ENCODE peak calls at places on chromosomes 7 and 10, in six cellular contexts. R is Panc1, O is pancreas, H is astrocyte of the spinal cord, X is colonic mucosa, K is IMR-90. N is an unnamed sample.

GRCh38 chr7:122488241-122488640 is 183.7 kb upstream of the FEZF1 start:
- DNase-seq in R (no peak), O (no peak), H (no peak), X (no peak), K (no peak), N (no peak)

GRCh38 chr10:79348640-79348988 is 1.3 kb downstream of the PPIF start:
- DNase-seq in R (no peak), O (peak), H (no peak), X (no peak), K (no peak), N (no peak)

GRCh38 chr7:138299046-138299445 is 161.0 kb upstream of the TRIM24 start:
- DNase-seq in R (no peak), O (no peak), H (no peak), X (no peak), K (no peak), N (no peak)

GRCh38 chr7:34523233-34523918 is 134.6 kb upstream of the NPSR1 start:
- DNase-seq in R (no peak), O (no peak), H (peak), X (no peak), K (no peak), N (no peak)

GRCh38 chr7:16982640-16983103 is 100.9 kb upstream of the AGR3 start:
- DNase-seq in R (no peak), O (no peak), H (peak), X (no peak), K (peak), N (no peak)

GRCh38 chr7:129843365-129843898 is 109.3 kb downstream of the UBE2H start:
- DNase-seq in R (no peak), O (no peak), H (peak), X (no peak), K (no peak), N (no peak)

GRCh38 chr7:98107313-98107691 is 640 bp downstream of the LMTK2 start:
- DNase-seq in R (no peak), O (no peak), H (no peak), X (no peak), K (no peak), N (peak)

GRCh38 chr7:96075510-96076349 is 246.2 kb downstream of the SLC25A13 start:
- DNase-seq in R (no peak), O (peak), H (peak), X (peak), K (peak), N (peak)

GRCh38 chr7:46586406-46586805 is 665.3 kb upstream of the IGFBP3 start:
- DNase-seq in R (no peak), O (no peak), H (no peak), X (no peak), K (peak), N (no peak)

GRCh38 chr10:130394832-130395231 is 258.6 kb downstream of the GLRX3 start:
- DNase-seq in R (no peak), O (no peak), H (no peak), X (no peak), K (no peak), N (peak)

GRCh38 chr10:48625013-48625412 is 20.1 kb upstream of the ARHGAP22 start:
- DNase-seq in R (no peak), O (no peak), H (peak), X (no peak), K (peak), N (no peak)

GRCh38 chr10:91552706-91553105 is 80.2 kb downstream of the PPP1R3C start:
- DNase-seq in R (peak), O (peak), H (no peak), X (no peak), K (peak), N (peak)

GRCh38 chr7:4613855-4614548 is 68.1 kb upstream of the FOXK1 start:
- DNase-seq in R (no peak), O (no peak), H (peak), X (no peak), K (peak), N (no peak)

GRCh38 chr10:121027390-121027789 is 176.2 kb downstream of the WDR11 start:
- DNase-seq in R (no peak), O (no peak), H (no peak), X (no peak), K (no peak), N (no peak)

GRCh38 chr7:152527610-152528032 is 91.8 kb upstream of the KMT2C start:
- DNase-seq in R (no peak), O (no peak), H (no peak), X (no peak), K (no peak), N (no peak)

GRCh38 chr10:59382831-59383295 is 20.5 kb upstream of the FAM13C start:
- DNase-seq in R (no peak), O (no peak), H (peak), X (no peak), K (peak), N (no peak)

GRCh38 chr10:12221323-12222298 is 25.6 kb downstream of the CDC123 start:
- DNase-seq in R (no peak), O (no peak), H (peak), X (no peak), K (peak), N (no peak)

GRCh38 chr10:6603142-6604125 is 23.4 kb upstream of the PRKCQ start:
- DNase-seq in R (no peak), O (no peak), H (no peak), X (no peak), K (no peak), N (no peak)

GRCh38 chr10:33963656-33964175 is 629.2 kb upstream of the NRP1 start:
- DNase-seq in R (no peak), O (no peak), H (no peak), X (no peak), K (peak), N (no peak)

GRCh38 chr7:130732980-130733865 is 784 bp downstream of the KLF14 start:
- DNase-seq in R (no peak), O (peak), H (no peak), X (peak), K (peak), N (peak)

GRCh38 chr10:84565881-84566280 is 237.5 kb downstream of the CCSER2 start:
- DNase-seq in R (no peak), O (no peak), H (no peak), X (peak), K (no peak), N (no peak)

GRCh38 chr10:23338155-23338828 is 6.3 kb downstream of the C10orf67 start:
- DNase-seq in R (no peak), O (peak), H (no peak), X (no peak), K (peak), N (no peak)

GRCh38 chr7:84524714-84525694 is 330.4 kb upstream of the SEMA3A start:
- DNase-seq in R (no peak), O (no peak), H (peak), X (no peak), K (peak), N (no peak)

GRCh38 chr10:77392236-77392721 is 245.3 kb downstream of the KCNMA1 start:
- DNase-seq in R (no peak), O (no peak), H (peak), X (no peak), K (peak), N (no peak)

GRCh38 chr7:116500071-116500853 is 724 bp downstream of the CAV2 start:
- DNase-seq in R (no peak), O (no peak), H (peak), X (peak), K (peak), N (peak)

GRCh38 chr10:11173062-11173461 is 155.4 kb downstream of the CELF2 start:
- DNase-seq in R (no peak), O (no peak), H (no peak), X (no peak), K (no peak), N (no peak)

GRCh38 chr7:127798769-127799372 is 146.9 kb downstream of the SND1 start:
- DNase-seq in R (no peak), O (no peak), H (no peak), X (no peak), K (no peak), N (no peak)

GRCh38 chr10:6912424-6912823 is 332.3 kb upstream of the PRKCQ start:
- DNase-seq in R (no peak), O (no peak), H (no peak), X (no peak), K (peak), N (no peak)

GRCh38 chr7:44131173-44132009 is 8.0 kb upstream of the POLD2 start:
- DNase-seq in R (no peak), O (no peak), H (no peak), X (no peak), K (no peak), N (no peak)

GRCh38 chr10:29377333-29377961 is 88.6 kb downstream of the LYZL1 start:
- DNase-seq in R (no peak), O (no peak), H (peak), X (no peak), K (peak), N (no peak)

DNA sequence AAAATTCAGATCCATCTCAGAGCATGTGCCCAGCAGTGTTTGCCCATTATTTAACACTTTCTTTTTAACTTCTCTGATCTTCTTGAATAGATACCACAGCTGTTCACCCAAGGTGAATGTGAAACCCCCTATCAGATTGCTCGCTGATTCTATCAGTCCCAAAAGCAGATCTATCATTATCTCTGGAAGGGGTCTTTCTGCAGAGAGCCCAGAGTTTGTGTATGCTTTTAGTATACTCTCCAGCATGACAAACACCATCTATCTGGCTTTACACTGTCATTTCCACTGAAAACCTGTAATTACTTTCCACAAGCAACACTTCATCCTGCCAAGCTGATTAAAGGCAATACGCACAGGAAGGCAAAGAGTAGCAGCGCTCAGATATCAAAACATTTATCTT is 168.2 kb downstream of the CACNA2D1 start:
- DNase-seq in R (no peak), O (no peak), H (no peak), X (no peak), K (no peak), N (no peak)
- TF ChIP-seq CTCF in R (no peak), O (no peak), H (no peak), X (no peak), K (no peak), N (no peak)

GRCh38 chr7:90244565-90244908 is 437 bp upstream of the CFAP69 start:
- DNase-seq in R (peak), O (no peak), H (no peak), X (no peak), K (no peak), N (no peak)

GRCh38 chr7:90242369-90243168 is 2.4 kb upstream of the CFAP69 start:
- DNase-seq in R (no peak), O (no peak), H (no peak), X (no peak), K (no peak), N (no peak)

GRCh38 chr7:90248706-90249105 is 3.7 kb downstream of the CFAP69 start:
- DNase-seq in R (no peak), O (no peak), H (no peak), X (no peak), K (no peak), N (no peak)

GRCh38 chr7:90246184-90246583 is 1.2 kb downstream of the CFAP69 start:
- DNase-seq in R (no peak), O (no peak), H (peak), X (no peak), K (peak), N (no peak)

DNA sequence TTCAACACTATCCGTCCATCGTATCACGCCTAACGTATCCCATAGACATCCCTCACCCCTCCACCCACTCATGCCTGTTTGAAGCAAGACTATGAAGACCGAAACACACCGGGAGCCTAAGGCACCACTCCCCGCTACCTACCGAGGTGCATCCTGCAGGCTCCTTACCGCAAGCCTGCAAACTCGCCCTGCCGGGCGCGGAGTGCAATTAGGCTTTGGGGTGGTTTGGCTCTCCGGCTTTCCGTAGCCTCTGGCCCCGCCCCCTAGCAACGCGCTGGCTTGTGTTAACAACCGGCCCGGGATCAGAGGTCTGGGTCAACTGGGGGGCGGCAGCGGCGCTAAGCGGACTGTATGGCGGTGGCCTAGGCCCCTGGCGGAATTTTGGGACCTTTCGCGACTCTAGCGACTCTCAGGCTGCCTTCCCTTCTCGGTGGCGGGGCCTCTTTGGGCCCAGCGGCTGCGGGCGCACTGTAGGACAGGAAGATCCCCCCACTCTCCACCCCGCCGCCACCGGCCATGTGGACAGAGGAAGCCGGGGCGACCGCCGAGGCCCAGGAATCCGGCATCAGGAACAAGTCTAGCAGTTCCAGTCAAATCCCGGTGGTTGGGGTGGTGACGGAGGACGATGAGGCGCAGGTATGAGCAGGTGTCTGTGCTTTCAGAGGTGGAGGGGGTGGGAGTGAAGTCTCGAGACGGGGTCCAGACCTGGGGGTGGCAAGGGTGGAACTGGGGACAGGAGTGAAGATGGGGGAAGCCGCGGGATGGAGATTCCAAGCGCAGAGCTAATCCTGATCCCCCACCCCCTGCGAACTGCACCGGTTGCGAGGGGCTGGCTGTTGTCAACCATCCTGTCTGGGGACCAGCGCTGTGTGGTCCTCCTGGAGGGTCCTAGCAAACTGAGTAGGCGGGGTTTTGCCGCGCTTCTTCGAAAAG is at the start of gene CFAP69:
- DNase-seq in R (peak), O (peak), H (peak), X (peak), K (peak), N (peak)
- TF ChIP-seq CTCF in R (no peak), O (no peak), H (peak), X (no peak), K (peak), N (peak)

GRCh38 chr10:50369931-50370330 is 118.6 kb upstream of the ASAH2 start:
- DNase-seq in R (no peak), O (no peak), H (no peak), X (no peak), K (peak), N (no peak)

GRCh38 chr10:50362547-50363125 is 111.3 kb upstream of the ASAH2 start:
- DNase-seq in R (no peak), O (no peak), H (no peak), X (no peak), K (peak), N (no peak)

GRCh38 chr10:50361946-50362345 is 110.6 kb upstream of the ASAH2 start:
- DNase-seq in R (no peak), O (no peak), H (no peak), X (no peak), K (no peak), N (no peak)

GRCh38 chr10:50367732-50368131 is 116.4 kb upstream of the ASAH2 start:
- DNase-seq in R (no peak), O (no peak), H (peak), X (peak), K (peak), N (no peak)
- TF ChIP-seq CTCF in R (peak), O (no peak), H (peak), X (no peak), K (peak), N (peak)

DNA sequence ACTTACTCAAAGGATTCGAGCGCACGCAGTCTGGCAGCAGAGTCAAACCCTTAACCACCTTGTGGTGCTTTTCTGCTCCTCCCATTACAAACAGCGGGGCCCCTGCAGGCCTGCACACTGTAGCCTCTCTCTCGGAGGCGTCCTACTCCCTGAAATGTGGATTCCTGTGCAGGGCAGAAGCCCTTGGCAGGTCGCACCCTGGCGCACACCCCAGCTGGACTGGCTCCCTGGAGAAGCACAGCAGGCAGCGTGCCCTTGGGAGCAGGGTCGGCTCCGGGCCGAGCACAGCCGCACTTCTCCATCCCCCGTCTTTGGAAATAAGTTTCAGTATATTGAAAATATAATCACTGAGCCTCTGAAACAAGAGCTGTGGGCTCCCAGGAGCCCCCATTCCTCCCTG is 144.1 kb downstream of the C10orf105 start:
- DNase-seq in R (no peak), O (no peak), H (no peak), X (no peak), K (no peak), N (no peak)
- TF ChIP-seq CTCF in R (no peak), O (no peak), H (no peak), X (no peak), K (no peak), N (no peak)

GRCh38 chr7:30351724-30352123 is 67.3 kb downstream of the ZNRF2 start:
- DNase-seq in R (no peak), O (no peak), H (no peak), X (no peak), K (no peak), N (no peak)
- TF ChIP-seq CTCF in R (no peak), O (no peak), H (no peak), X (no peak), K (no peak), N (no peak)

GRCh38 chr10:132455441-132455971 is 58.5 kb downstream of the PWWP2B start:
- DNase-seq in R (no peak), O (no peak), H (no peak), X (peak), K (no peak), N (peak)
- TF ChIP-seq CTCF in R (no peak), O (no peak), H (no peak), X (no peak), K (no peak), N (no peak)

GRCh38 chr10:127142141-127142540 is 54.2 kb downstream of the INSYN2A start:
- DNase-seq in R (no peak), O (no peak), H (no peak), X (no peak), K (no peak), N (no peak)
- TF ChIP-seq CTCF in R (no peak), O (no peak), H (no peak), X (no peak), K (no peak), N (no peak)